ENCODE peak calls at places on chromosome 9, in seven cellular contexts. I is H9, C is neuronal stem cell, Z is IMR-90, L is endothelial cell of umbilical vein, O is astrocyte, Q is mammary epithelial cell. E is an unnamed sample.

GRCh38 chr9:71604197-71605063 is 163.9 kb downstream of the CEMIP2 start:
- DNase-seq in I (peak; percentile 69), C (peak; percentile 62), Z (peak; percentile 70), L (peak; percentile 65), O (peak; percentile 42), Q (peak; percentile 45), E (peak; percentile 87)

GRCh38 chr9:72873456-72873855 is 79.4 kb downstream of the ALDH1A1 start:
- DNase-seq in I (no peak), C (no peak), Z (no peak), L (no peak), O (no peak), Q (no peak), E (no peak)

GRCh38 chr9:132346177-132346576 is 8.6 kb downstream of the SETX start:
- DNase-seq in I (no peak), C (no peak), Z (no peak), L (no peak), O (no peak), Q (no peak), E (no peak)

GRCh38 chr9:4298255-4299005 is 1.4 kb downstream of the GLIS3 start:
- DNase-seq in I (peak; percentile 37), C (no peak), Z (peak; percentile 27), L (peak; percentile 53), O (no peak), Q (peak; percentile 65), E (peak; percentile 56)

GRCh38 chr9:134059188-134059641 is 8.6 kb downstream of the BRD3 start:
- DNase-seq in I (peak; percentile 19), C (no peak), Z (no peak), L (no peak), O (no peak), Q (no peak), E (peak; percentile 0)

GRCh38 chr9:113634597-113635515 is 171.3 kb downstream of the RGS3 start:
- DNase-seq in I (no peak), C (no peak), Z (peak; percentile 69), L (peak; percentile 84), O (no peak), Q (no peak), E (no peak)

GRCh38 chr9:34562136-34562745 is 27.3 kb downstream of the CNTFR start:
- DNase-seq in I (no peak), C (no peak), Z (no peak), L (no peak), O (no peak), Q (no peak), E (peak; percentile 43)

GRCh38 chr9:104912606-104913005 is 15.3 kb downstream of the ABCA1 start:
- DNase-seq in I (no peak), C (no peak), Z (no peak), L (no peak), O (no peak), Q (no peak), E (no peak)

GRCh38 chr9:72363908-72364678 is 915 bp downstream of the ZFAND5 start:
- DNase-seq in I (peak; percentile 33), C (peak; percentile 40), Z (peak; percentile 61), L (peak; percentile 73), O (peak; percentile 59), Q (peak; percentile 53), E (peak; percentile 72)

GRCh38 chr9:88890546-88890945 is 100.7 kb upstream of the S1PR3 start:
- DNase-seq in I (no peak), C (no peak), Z (peak; percentile 15), L (no peak), O (peak; percentile 23), Q (no peak), E (no peak)

GRCh38 chr9:35277649-35278359 is 116.0 kb downstream of the UNC13B start:
- DNase-seq in I (no peak), C (no peak), Z (peak; percentile 87), L (peak; percentile 83), O (peak; percentile 89), Q (peak; percentile 61), E (no peak)

GRCh38 chr9:91117959-91118651 is 243.6 kb downstream of the AUH start:
- DNase-seq in I (peak; percentile 73), C (peak; percentile 24), Z (peak; percentile 82), L (peak; percentile 32), O (peak; percentile 71), Q (no peak), E (peak; percentile 48)

GRCh38 chr9:96818535-96818934 is 35.8 kb downstream of the ZNF782 start:
- DNase-seq in I (no peak), C (no peak), Z (no peak), L (peak; percentile 4), O (no peak), Q (peak; percentile 17), E (no peak)
- H3K9me3 ChIP-seq in I (peaks cover 87% of the 10 kb centered on the region), C (peaks cover 93% of the 10 kb centered on the region), Z (peaks cover 49% of the 10 kb centered on the region), L (peaks cover 19% of the 10 kb centered on the region), O (peaks cover 49% of the 10 kb centered on the region), Q (peaks cover 63% of the 10 kb centered on the region), E (peaks cover 80% of the 10 kb centered on the region)

DNA sequence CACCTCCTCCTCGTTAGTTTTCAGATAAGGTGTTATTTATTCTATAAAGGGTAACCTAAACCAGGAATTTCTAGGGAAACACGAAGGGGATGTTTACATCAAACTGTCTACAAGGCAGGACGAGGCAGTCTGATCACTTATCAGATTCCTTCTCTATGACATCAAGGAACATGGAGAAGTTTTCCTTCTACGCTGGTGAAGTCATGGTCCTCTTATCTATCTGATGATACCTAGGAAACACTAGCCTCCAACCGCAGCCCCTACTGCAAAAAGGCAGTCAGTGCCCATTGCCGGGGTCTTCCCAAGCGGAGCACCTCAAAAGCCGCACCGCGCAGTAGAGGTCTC is 1.5 kb downstream of the MPDZ start:
- DNase-seq in I (no peak), C (no peak), Z (peak; percentile 67), L (peak; percentile 82), O (peak; percentile 83), Q (no peak), E (no peak)
- H3K9ac ChIP-seq in I (peak overlapping the region; percentile 80), C (peak overlapping the region; percentile 89), Z (peak overlapping the region; percentile 81), L (peak overlapping the region; percentile 83), O (peak overlapping the region; percentile 92), Q (no peak overlapping the region), E (no peak overlapping the region)

DNA sequence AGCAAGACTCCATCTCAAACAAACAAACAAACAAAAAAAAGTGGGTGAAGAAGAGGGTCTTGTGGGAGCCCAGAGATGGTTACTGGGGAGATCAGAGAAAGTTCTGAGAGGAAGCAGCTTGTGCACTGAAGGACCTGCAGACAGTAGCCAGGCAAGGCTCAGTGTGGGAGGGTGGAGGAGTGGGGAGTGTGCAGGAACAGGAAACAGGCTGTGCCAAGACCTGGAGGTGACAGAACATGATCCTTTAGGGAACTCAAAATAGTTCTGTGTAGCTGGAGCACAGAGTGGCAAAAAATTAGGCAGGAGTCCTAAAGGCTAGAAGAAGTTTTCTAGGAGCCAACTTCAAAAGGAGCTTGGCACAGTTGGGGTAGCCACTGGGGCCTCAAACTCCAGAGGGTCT is 19.2 kb upstream of the NANS start:
- DNase-seq in I (no peak), C (no peak), Z (peak; percentile 35), L (peak; percentile 25), O (no peak), Q (no peak), E (no peak)
- H3K4me2 ChIP-seq in I (no peak overlapping the region), C (no peak overlapping the region), Z (no peak overlapping the region), L (no peak overlapping the region), O (no peak overlapping the region), Q (no peak overlapping the region), E (no peak overlapping the region)

GRCh38 chr9:138080979-138081378 is 203.4 kb downstream of the CACNA1B start:
- DNase-seq in I (no peak), C (no peak), Z (no peak), L (no peak), O (no peak), Q (no peak), E (no peak)
- H3K9me3 ChIP-seq in I (peaks cover 14% of the 10 kb centered on the region), C (no peaks in the 10 kb centered on the region), Z (peaks cover 59% of the 10 kb centered on the region), L (peaks cover 2% of the 10 kb centered on the region), O (peaks cover 10% of the 10 kb centered on the region), Q (peaks cover 31% of the 10 kb centered on the region), E (peaks cover 7% of the 10 kb centered on the region)

GRCh38 chr9:130541533-130541932 is 37.8 kb upstream of the FUBP3 start:
- DNase-seq in I (no peak), C (no peak), Z (no peak), L (no peak), O (no peak), Q (no peak), E (no peak)

GRCh38 chr9:130542038-130542437 is 37.3 kb upstream of the FUBP3 start:
- DNase-seq in I (no peak), C (no peak), Z (no peak), L (no peak), O (no peak), Q (no peak), E (no peak)

GRCh38 chr9:130542457-130543228 is 36.7 kb upstream of the FUBP3 start:
- DNase-seq in I (no peak), C (no peak), Z (no peak), L (no peak), O (no peak), Q (no peak), E (no peak)

GRCh38 chr9:130548103-130548502 is 31.3 kb upstream of the FUBP3 start:
- DNase-seq in I (no peak), C (no peak), Z (no peak), L (no peak), O (no peak), Q (no peak), E (no peak)

DNA sequence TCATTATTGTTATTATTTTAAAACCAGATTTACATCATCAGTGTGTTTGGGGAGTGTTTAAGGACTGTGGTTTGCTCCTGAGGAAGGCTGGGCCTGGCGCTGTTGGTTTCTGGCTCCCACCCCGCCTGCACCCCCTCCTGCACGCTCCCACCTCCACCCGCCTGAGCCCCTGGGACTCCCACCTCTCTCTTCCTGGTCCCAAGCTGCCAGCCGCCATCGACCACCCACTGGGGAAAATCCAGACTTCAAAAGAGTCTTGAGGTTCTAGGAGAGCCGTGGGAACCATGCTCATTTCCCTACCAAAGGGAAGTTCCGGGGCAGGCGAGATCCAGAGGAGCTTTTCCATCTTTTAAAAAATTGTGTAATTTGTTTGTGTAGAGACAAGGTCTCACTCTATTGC is 35.0 kb upstream of the FUBP3 start:
- DNase-seq in I (no peak), C (no peak), Z (no peak), L (no peak), O (no peak), Q (no peak), E (no peak)
- H3K9ac ChIP-seq in I (no peak overlapping the region), C (no peak overlapping the region), Z (no peak overlapping the region), L (no peak overlapping the region), O (no peak overlapping the region), Q (no peak overlapping the region), E (no peak overlapping the region)